ENCODE peak calls at places on chromosome 7, in nine cellular contexts. O is heart left ventricle, B is HFF-Myc, M is fibroblast of lung, L is pancreas, Z is GM12878, P is dorsolateral prefrontal cortex, T is kidney, A is uterus. E is an unnamed sample.

GRCh38 chr7:133993547-133993946 is 133.6 kb upstream of the LRGUK start:
- DNase-seq in O (no peak), B (no peak), M (no peak), L (no peak), Z (no peak), P (no peak), T (no peak), A (no peak), E (no peak)

GRCh38 chr7:140475747-140476333 is 3.5 kb downstream of the MKRN1 start:
- DNase-seq in O (no peak), B (no peak), M (peak; percentile 52), L (no peak), Z (no peak), P (no peak), T (no peak), A (no peak), E (peak; percentile 20)

GRCh38 chr7:90111-91063 is 102.0 kb upstream of the FAM20C start:
- DNase-seq in O (no peak), B (peak; percentile 48), M (peak; percentile 89), L (no peak), Z (no peak), P (no peak), T (no peak), A (peak; percentile 31), E (no peak)

GRCh38 chr7:76300210-76300731 is 2.2 kb upstream of the HSPB1 start:
- DNase-seq in O (no peak), B (no peak), M (peak; percentile 62), L (no peak), Z (no peak), P (no peak), T (no peak), A (no peak), E (no peak)

GRCh38 chr7:143485500-143485899 is 7.8 kb downstream of the TAS2R41 start:
- DNase-seq in O (no peak), B (no peak), M (peak; percentile 74), L (no peak), Z (no peak), P (no peak), T (no peak), A (no peak), E (no peak)

GRCh38 chr7:2462731-2463130 is 13.5 kb downstream of the GRIFIN start:
- DNase-seq in O (no peak), B (no peak), M (no peak), L (no peak), Z (no peak), P (no peak), T (no peak), A (no peak), E (no peak)

GRCh38 chr7:69095649-69096048 is 502.6 kb upstream of the AUTS2 start:
- DNase-seq in O (no peak), B (no peak), M (no peak), L (no peak), Z (no peak), P (no peak), T (no peak), A (no peak), E (no peak)

GRCh38 chr7:111750168-111750715 is 187.9 kb upstream of the IMMP2L start:
- DNase-seq in O (no peak), B (no peak), M (no peak), L (no peak), Z (no peak), P (no peak), T (no peak), A (no peak), E (no peak)

GRCh38 chr7:36287371-36288241 is 102.1 kb upstream of the ANLN start:
- DNase-seq in O (no peak), B (no peak), M (no peak), L (peak; percentile 52), Z (no peak), P (no peak), T (no peak), A (no peak), E (no peak)

GRCh38 chr7:97971990-97972943 is 17.7 kb downstream of the OCM2 start:
- DNase-seq in O (peak; percentile 89), B (peak; percentile 32), M (peak; percentile 68), L (peak; percentile 90), Z (peak; percentile 33), P (peak; percentile 89), T (peak; percentile 94), A (peak; percentile 68), E (peak; percentile 32)

GRCh38 chr7:19079066-19079465 is 38.4 kb downstream of the TWIST1 start:
- DNase-seq in O (no peak), B (no peak), M (peak; percentile 65), L (no peak), Z (no peak), P (no peak), T (no peak), A (no peak), E (no peak)

GRCh38 chr7:76358053-76358477 is 726 bp downstream of the YWHAG start:
- DNase-seq in O (peak; percentile 78), B (no peak), M (peak; percentile 37), L (peak; percentile 82), Z (no peak), P (peak; percentile 79), T (peak; percentile 90), A (peak; percentile 62), E (peak; percentile 40)

GRCh38 chr7:45001138-45001694 is 1.2 kb downstream of the CCM2 start:
- DNase-seq in O (no peak), B (no peak), M (peak; percentile 11), L (no peak), Z (no peak), P (no peak), T (peak; percentile 51), A (no peak), E (no peak)

GRCh38 chr7:22110227-22110839 is 164.6 kb upstream of the CDCA7L start:
- DNase-seq in O (peak; percentile 44), B (peak; percentile 78), M (peak; percentile 91), L (no peak), Z (peak; percentile 55), P (peak; percentile 71), T (no peak), A (peak; percentile 62), E (peak; percentile 70)

GRCh38 chr7:977326-978048 is 2.1 kb upstream of the COX19 start:
- DNase-seq in O (no peak), B (no peak), M (no peak), L (peak; percentile 76), Z (peak; percentile 56), P (peak; percentile 62), T (peak; percentile 84), A (no peak), E (no peak)

GRCh38 chr7:105759670-105760548 is 116.5 kb downstream of the ATXN7L1 start:
- DNase-seq in O (peak; percentile 42), B (peak; percentile 59), M (peak; percentile 81), L (no peak), Z (no peak), P (no peak), T (no peak), A (peak; percentile 49), E (no peak)

GRCh38 chr7:103811997-103812396 is 177.5 kb downstream of the RELN start:
- DNase-seq in O (no peak), B (no peak), M (no peak), L (no peak), Z (no peak), P (no peak), T (no peak), A (no peak), E (no peak)

GRCh38 chr7:24732646-24733413 is 24.4 kb downstream of the GSDME start:
- DNase-seq in O (no peak), B (no peak), M (peak; percentile 66), L (no peak), Z (no peak), P (no peak), T (no peak), A (no peak), E (no peak)

GRCh38 chr7:2106920-2107319 is 125.8 kb downstream of the MAD1L1 start:
- DNase-seq in O (no peak), B (no peak), M (no peak), L (no peak), Z (no peak), P (peak; percentile 65), T (no peak), A (no peak), E (no peak)

GRCh38 chr7:1567082-1567771 is 2.6 kb downstream of the PSMG3 start:
- DNase-seq in O (no peak), B (no peak), M (peak; percentile 72), L (no peak), Z (no peak), P (no peak), T (peak; percentile 88), A (no peak), E (no peak)

DNA sequence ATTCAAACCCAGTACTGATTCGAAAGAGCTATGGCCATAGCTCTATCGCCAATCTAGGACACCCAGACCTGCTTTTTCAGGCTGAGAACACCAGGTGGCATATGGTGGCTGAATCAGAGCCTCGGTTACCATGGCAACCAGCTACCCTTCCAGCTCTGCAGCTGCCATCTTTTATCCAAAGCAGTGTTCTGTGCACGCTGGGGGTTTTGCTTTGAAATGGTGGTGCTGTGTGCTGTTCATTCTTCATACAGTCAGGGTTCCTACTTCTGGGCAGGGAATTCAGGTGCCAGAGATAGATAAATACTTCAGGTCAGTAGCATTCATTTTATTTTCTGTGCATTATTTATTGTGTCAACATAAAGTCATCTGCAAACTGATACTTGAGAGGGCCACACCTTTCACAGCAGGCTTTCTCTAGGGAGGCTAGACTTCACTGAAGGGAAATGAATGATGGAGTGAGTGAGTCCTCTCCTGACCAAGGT is 85.4 kb downstream of the AKR1D1 start:
- DNase-seq in O (peak; percentile 88), B (peak; percentile 84), M (peak; percentile 90), L (peak; percentile 54), Z (peak; percentile 76), P (peak; percentile 82), T (peak; percentile 84), A (peak; percentile 25), E (peak; percentile 77)
- TF ChIP-seq CTCF in O (peak; percentile 64), B (peak; percentile 61), M (peak; percentile 75), L (peak; percentile 30), Z (peak; percentile 70), P (peak; percentile 73), T (peak; percentile 85), A (peak; percentile 18), E (peak; percentile 80)

GRCh38 chr7:100719523-100720319 is 547 bp upstream of the EPO start:
- DNase-seq in O (no peak), B (no peak), M (peak; percentile 65), L (no peak), Z (no peak), P (peak; percentile 7), T (no peak), A (no peak), E (no peak)
- TF ChIP-seq CTCF in O (no peak), B (peak; percentile 47), M (peak; percentile 51), L (no peak), Z (no peak), P (no peak), T (no peak), A (peak; percentile 56), E (no peak)

GRCh38 chr7:39421661-39422060 is 144.5 kb upstream of the YAE1 start:
- DNase-seq in O (no peak), B (no peak), M (no peak), L (no peak), Z (no peak), P (no peak), T (no peak), A (no peak), E (no peak)
- TF ChIP-seq CTCF in O (no peak), B (no peak), M (no peak), L (no peak), Z (no peak), P (no peak), T (no peak), A (no peak), E (no peak)

GRCh38 chr7:131540491-131541162 is 15.8 kb downstream of the PODXL start:
- DNase-seq in O (no peak), B (no peak), M (no peak), L (peak; percentile 76), Z (no peak), P (no peak), T (peak; percentile 61), A (no peak), E (no peak)
- TF ChIP-seq CTCF in O (peak; percentile 38), B (no peak), M (peak; percentile 17), L (peak; percentile 11), Z (no peak), P (no peak), T (no peak), A (peak; percentile 34), E (no peak)